ENCODE peak calls at places on chromosomes 3 and 15, in nine cellular contexts. One of them, this sample, is unnamed.
A peak's percentile ranks its signal among the peaks of the same experiment; 100 is the strongest.

GRCh38 chr3:134485075-134485536 is 679 bp downstream of the ANAPC13 start:
- DNase-seq in AG10803: peak; percentile 30
- DNase-seq in H1: no peak
- DNase-seq in endothelial cell of umbilical vein: no peak
- DNase-seq in ovary: peak; percentile 35
- DNase-seq in GM12865: peak; percentile 40
- DNase-seq in cardiac muscle cell: no peak
- DNase-seq in PC-9: no peak
- DNase-seq in hepatocyte: peak; percentile 46
- DNase-seq in this sample: peak; percentile 46

GRCh38 chr15:47484997-47485396 is 232.3 kb upstream of the SEMA6D start:
- DNase-seq in endothelial cell of umbilical vein: no peak
- DNase-seq in ovary: no peak
- DNase-seq in AG10803: no peak
- DNase-seq in PC-9: no peak
- DNase-seq in H1: no peak
- DNase-seq in GM12865: no peak
- DNase-seq in hepatocyte: no peak
- DNase-seq in cardiac muscle cell: no peak
- DNase-seq in this sample: no peak

GRCh38 chr3:16304065-16305010 is 39.3 kb downstream of the OXNAD1 start:
- DNase-seq in ovary: no peak
- DNase-seq in endothelial cell of umbilical vein: no peak
- DNase-seq in cardiac muscle cell: no peak
- DNase-seq in AG10803: no peak
- DNase-seq in H1: no peak
- DNase-seq in PC-9: no peak
- DNase-seq in GM12865: no peak
- DNase-seq in hepatocyte: no peak
- DNase-seq in this sample: no peak

GRCh38 chr3:197549261-197549885 is 6.4 kb downstream of the BDH1 start:
- DNase-seq in H1: no peak
- DNase-seq in ovary: no peak
- DNase-seq in GM12865: no peak
- DNase-seq in PC-9: no peak
- DNase-seq in AG10803: no peak
- DNase-seq in hepatocyte: no peak
- DNase-seq in endothelial cell of umbilical vein: no peak
- DNase-seq in cardiac muscle cell: no peak
- DNase-seq in this sample: no peak

GRCh38 chr3:159266779-159267178 is 464.9 kb downstream of the MFSD1 start:
- DNase-seq in H1: peak; percentile 17
- DNase-seq in GM12865: peak; percentile 48
- DNase-seq in PC-9: peak; percentile 62
- DNase-seq in endothelial cell of umbilical vein: peak; percentile 29
- DNase-seq in ovary: no peak
- DNase-seq in AG10803: peak; percentile 3
- DNase-seq in hepatocyte: peak; percentile 58
- DNase-seq in cardiac muscle cell: peak; percentile 40
- DNase-seq in this sample: no peak

GRCh38 chr3:72227536-72228070 is 442.7 kb upstream of the PROK2 start:
- DNase-seq in ovary: no peak
- DNase-seq in hepatocyte: no peak
- DNase-seq in H1: no peak
- DNase-seq in endothelial cell of umbilical vein: no peak
- DNase-seq in PC-9: no peak
- DNase-seq in AG10803: peak; percentile 36
- DNase-seq in GM12865: no peak
- DNase-seq in cardiac muscle cell: peak; percentile 80
- DNase-seq in this sample: peak; percentile 40

GRCh38 chr15:81895723-81896122 is 150.1 kb downstream of the MEX3B start:
- DNase-seq in cardiac muscle cell: no peak
- DNase-seq in PC-9: no peak
- DNase-seq in H1: no peak
- DNase-seq in GM12865: no peak
- DNase-seq in endothelial cell of umbilical vein: no peak
- DNase-seq in ovary: no peak
- DNase-seq in hepatocyte: no peak
- DNase-seq in AG10803: no peak
- DNase-seq in this sample: no peak

GRCh38 chr15:90814193-90814811 is 54.1 kb upstream of the FURIN start:
- DNase-seq in AG10803: no peak
- DNase-seq in GM12865: no peak
- DNase-seq in H1: no peak
- DNase-seq in ovary: no peak
- DNase-seq in PC-9: no peak
- DNase-seq in endothelial cell of umbilical vein: no peak
- DNase-seq in cardiac muscle cell: no peak
- DNase-seq in hepatocyte: peak; percentile 9
- DNase-seq in this sample: no peak

GRCh38 chr3:171976526-171976925 is 62.9 kb upstream of the FNDC3B start:
- DNase-seq in H1: no peak
- DNase-seq in AG10803: peak; percentile 59
- DNase-seq in ovary: no peak
- DNase-seq in GM12865: no peak
- DNase-seq in endothelial cell of umbilical vein: peak; percentile 35
- DNase-seq in cardiac muscle cell: no peak
- DNase-seq in PC-9: no peak
- DNase-seq in hepatocyte: no peak
- DNase-seq in this sample: peak; percentile 66

DNA sequence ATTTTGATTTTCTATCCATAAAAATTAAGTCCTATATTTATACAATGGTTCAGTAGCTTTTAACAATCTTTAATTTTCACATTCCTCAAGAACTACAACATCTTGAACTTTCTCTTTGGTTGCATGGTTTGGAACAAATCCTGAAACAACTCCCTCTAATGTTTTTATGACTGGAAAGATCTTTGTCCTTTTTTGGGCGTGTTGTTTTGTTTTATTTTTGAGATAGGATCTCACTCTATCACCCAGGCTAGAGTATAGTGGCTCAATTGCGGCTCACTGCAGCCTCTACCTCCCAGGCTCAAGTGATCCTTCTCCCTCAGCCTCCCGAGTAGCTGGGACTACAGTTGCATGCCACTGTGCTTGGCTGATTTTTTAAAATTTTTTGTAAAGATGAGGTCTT is 4.0 kb downstream of the STX19 start:
- DNase-seq in hepatocyte: no peak
- DNase-seq in GM12865: no peak
- DNase-seq in PC-9: no peak
- DNase-seq in cardiac muscle cell: no peak
- DNase-seq in endothelial cell of umbilical vein: no peak
- DNase-seq in AG10803: peak; percentile 29
- DNase-seq in H1: no peak
- DNase-seq in ovary: no peak
- DNase-seq in this sample: peak; percentile 43
- H3K4me3 ChIP-seq in hepatocyte: no peak overlapping the region
- H3K4me3 ChIP-seq in GM12865: no peak overlapping the region
- H3K4me3 ChIP-seq in PC-9: no peak overlapping the region
- H3K4me3 ChIP-seq in cardiac muscle cell: no peak overlapping the region
- H3K4me3 ChIP-seq in endothelial cell of umbilical vein: no peak overlapping the region
- H3K4me3 ChIP-seq in AG10803: no peak overlapping the region
- H3K4me3 ChIP-seq in H1: no peak overlapping the region
- H3K4me3 ChIP-seq in ovary: no peak overlapping the region
- H3K4me3 ChIP-seq in this sample: no peak overlapping the region

DNA sequence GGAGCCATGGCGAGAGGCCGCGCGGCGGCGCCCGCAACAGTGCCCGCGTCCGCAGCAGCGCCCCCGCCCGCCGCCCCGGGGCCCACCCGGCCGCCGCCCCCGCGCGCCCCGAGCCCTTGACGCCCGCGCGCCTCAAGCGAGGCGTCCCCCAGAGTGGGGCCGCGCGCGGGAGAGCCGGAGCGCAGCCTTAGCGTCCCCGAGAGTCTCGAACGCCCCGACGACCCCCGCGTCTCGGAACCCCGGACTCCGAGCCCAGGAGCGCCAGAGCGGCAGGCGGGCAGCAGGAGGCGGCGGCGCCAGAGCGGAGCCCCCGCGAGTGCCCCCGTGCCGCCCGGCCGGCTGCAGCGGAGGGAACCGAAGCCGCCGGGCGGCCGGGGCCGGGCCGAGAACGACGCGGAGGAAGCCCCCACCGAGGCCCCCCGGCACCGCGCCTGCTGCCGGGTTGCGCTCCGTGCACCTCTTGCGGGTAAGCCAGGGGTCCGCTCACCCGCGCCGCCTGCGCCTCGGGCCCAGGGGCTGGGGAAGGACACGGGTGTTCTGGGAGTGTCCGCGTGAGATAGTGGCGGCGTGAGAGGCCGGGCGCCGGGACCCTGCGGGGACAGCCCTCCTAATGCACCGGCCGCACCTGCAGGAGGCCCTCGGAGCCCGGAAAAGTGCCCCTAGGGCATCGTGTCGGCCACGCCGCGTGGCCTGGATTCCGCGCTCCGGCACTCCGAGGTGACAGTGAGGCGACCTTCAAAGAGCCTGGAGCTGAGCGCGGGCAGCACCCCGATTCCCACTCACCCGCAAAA is 51.9 kb upstream of the ULK4 start:
- DNase-seq in GM12865: peak; percentile 54
- DNase-seq in H1: no peak
- DNase-seq in PC-9: peak; percentile 26
- DNase-seq in cardiac muscle cell: no peak
- DNase-seq in endothelial cell of umbilical vein: no peak
- DNase-seq in ovary: peak; percentile 36
- DNase-seq in hepatocyte: peak; percentile 64
- DNase-seq in AG10803: no peak
- DNase-seq in this sample: no peak
- TF ChIP-seq CTCF in GM12865: no peak
- TF ChIP-seq CTCF in H1: no peak
- TF ChIP-seq CTCF in PC-9: no peak
- TF ChIP-seq CTCF in cardiac muscle cell: no peak
- TF ChIP-seq CTCF in endothelial cell of umbilical vein: no peak
- TF ChIP-seq CTCF in ovary: no peak
- TF ChIP-seq CTCF in hepatocyte: no peak
- TF ChIP-seq CTCF in AG10803: no peak
- TF ChIP-seq CTCF in this sample: no peak

GRCh38 chr15:40045572-40046217 is 6.7 kb upstream of the SRP14 start:
- DNase-seq in ovary: no peak
- DNase-seq in cardiac muscle cell: no peak
- DNase-seq in PC-9: no peak
- DNase-seq in AG10803: no peak
- DNase-seq in hepatocyte: no peak
- DNase-seq in endothelial cell of umbilical vein: no peak
- DNase-seq in H1: no peak
- DNase-seq in GM12865: peak; percentile 69
- DNase-seq in this sample: no peak

GRCh38 chr15:40042791-40043320 is 3.9 kb upstream of the SRP14 start:
- DNase-seq in GM12865: no peak
- DNase-seq in PC-9: no peak
- DNase-seq in H1: no peak
- DNase-seq in hepatocyte: no peak
- DNase-seq in ovary: no peak
- DNase-seq in cardiac muscle cell: no peak
- DNase-seq in endothelial cell of umbilical vein: no peak
- DNase-seq in AG10803: no peak
- DNase-seq in this sample: no peak

GRCh38 chr15:40046721-40047412 is 7.9 kb upstream of the SRP14 start:
- DNase-seq in AG10803: peak; percentile 65
- DNase-seq in GM12865: peak; percentile 74
- DNase-seq in endothelial cell of umbilical vein: peak; percentile 76
- DNase-seq in PC-9: no peak
- DNase-seq in hepatocyte: no peak
- DNase-seq in H1: no peak
- DNase-seq in cardiac muscle cell: peak; percentile 62
- DNase-seq in ovary: no peak
- DNase-seq in this sample: peak; percentile 77

GRCh38 chr15:40043927-40044716 is 5.1 kb upstream of the SRP14 start:
- DNase-seq in cardiac muscle cell: no peak
- DNase-seq in PC-9: no peak
- DNase-seq in ovary: no peak
- DNase-seq in endothelial cell of umbilical vein: no peak
- DNase-seq in H1: no peak
- DNase-seq in AG10803: no peak
- DNase-seq in hepatocyte: no peak
- DNase-seq in GM12865: no peak
- DNase-seq in this sample: no peak

DNA sequence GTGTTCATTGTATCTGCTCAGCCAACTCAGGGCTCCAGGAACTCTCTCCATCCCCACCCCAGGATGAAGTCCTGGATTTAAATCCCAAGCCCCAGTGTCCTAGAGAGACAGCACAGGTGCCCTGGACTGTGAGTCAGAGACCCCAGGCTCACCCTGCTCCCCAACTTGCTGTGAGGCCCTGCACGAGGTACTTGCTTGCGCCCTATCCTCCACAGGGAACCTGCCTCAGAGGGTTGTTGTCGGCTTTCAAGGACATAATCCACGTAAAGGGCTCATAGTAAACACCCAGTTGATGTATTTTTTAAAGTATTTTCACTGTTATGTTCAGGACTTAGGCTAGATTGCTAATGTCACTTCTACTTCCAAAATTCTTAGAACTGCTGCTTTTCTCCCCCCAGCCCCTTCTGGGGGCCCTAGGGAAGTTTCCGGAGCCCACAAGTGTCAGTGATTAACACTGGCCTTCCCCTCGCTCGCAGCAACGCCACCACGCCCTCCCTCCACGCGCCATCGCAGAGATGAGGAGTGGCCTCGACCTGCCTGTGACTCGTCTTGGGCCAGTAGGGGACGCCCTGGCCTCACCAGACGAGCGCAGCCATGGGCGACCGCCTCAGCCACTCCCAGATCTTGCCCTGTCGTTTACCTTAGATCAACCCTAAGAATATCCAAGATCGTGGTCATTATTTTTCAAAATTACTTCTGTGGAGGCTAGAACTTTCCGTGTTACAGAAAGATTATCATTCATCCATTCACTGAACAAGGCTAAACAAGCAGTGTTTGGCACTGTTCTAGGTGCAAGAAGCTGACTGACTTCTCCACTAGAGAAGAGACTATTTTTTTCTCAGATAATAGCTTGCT is 6.0 kb upstream of the SRP14 start:
- DNase-seq in hepatocyte: peak; percentile 94
- DNase-seq in endothelial cell of umbilical vein: peak; percentile 83
- DNase-seq in H1: no peak
- DNase-seq in GM12865: peak; percentile 92
- DNase-seq in AG10803: peak; percentile 79
- DNase-seq in ovary: peak; percentile 89
- DNase-seq in cardiac muscle cell: peak; percentile 85
- DNase-seq in PC-9: peak; percentile 83
- DNase-seq in this sample: peak; percentile 82
- H3K4me3 ChIP-seq in hepatocyte: no peak overlapping the region
- H3K4me3 ChIP-seq in endothelial cell of umbilical vein: no peak overlapping the region
- H3K4me3 ChIP-seq in H1: no peak overlapping the region
- H3K4me3 ChIP-seq in GM12865: peak overlapping the region; percentile 12
- H3K4me3 ChIP-seq in AG10803: peak overlapping the region; percentile 14
- H3K4me3 ChIP-seq in ovary: no peak overlapping the region
- H3K4me3 ChIP-seq in cardiac muscle cell: no peak overlapping the region
- H3K4me3 ChIP-seq in PC-9: peak overlapping the region; percentile 51
- H3K4me3 ChIP-seq in this sample: peak overlapping the region; percentile 14

GRCh38 chr3:59143447-59143846 is 93.6 kb upstream of the CFAP20DC start:
- DNase-seq in H1: no peak
- DNase-seq in PC-9: no peak
- DNase-seq in AG10803: no peak
- DNase-seq in cardiac muscle cell: no peak
- DNase-seq in endothelial cell of umbilical vein: no peak
- DNase-seq in ovary: no peak
- DNase-seq in GM12865: no peak
- DNase-seq in hepatocyte: no peak
- DNase-seq in this sample: no peak
- TF ChIP-seq CTCF in H1: peak; percentile 45
- TF ChIP-seq CTCF in PC-9: no peak
- TF ChIP-seq CTCF in AG10803: peak; percentile 38
- TF ChIP-seq CTCF in cardiac muscle cell: no peak
- TF ChIP-seq CTCF in endothelial cell of umbilical vein: no peak
- TF ChIP-seq CTCF in ovary: no peak
- TF ChIP-seq CTCF in GM12865: no peak
- TF ChIP-seq CTCF in hepatocyte: no peak
- TF ChIP-seq CTCF in this sample: peak; percentile 15